ENCODE peak calls at places on chromosomes 7 and 10, in seven cellular contexts. X is upper lobe of right lung, Y is heart left ventricle, C is right cardiac atrium, R is spleen, H is esophagus squamous epithelium, L is tibial nerve. K is an unnamed sample.
A peak's percentile ranks its signal among the peaks of the same experiment; 100 is the strongest.

GRCh38 chr10:121087129-121087528 is 236.0 kb downstream of the WDR11 start:
- DNase-seq in X (no peak), Y (no peak), C (no peak), R (no peak), H (no peak), L (no peak), K (no peak)

GRCh38 chr10:101075775-101076174 is 14.0 kb downstream of the KAZALD1 start:
- DNase-seq in X (no peak), Y (no peak), C (no peak), R (no peak), H (no peak), L (no peak), K (no peak)

GRCh38 chr10:113027574-113028392 is 77.7 kb downstream of the TCF7L2 start:
- DNase-seq in X (no peak), Y (no peak), C (no peak), R (no peak), H (no peak), L (no peak), K (no peak)

GRCh38 chr10:90969947-90970673 is 49.2 kb upstream of the ANKRD1 start:
- DNase-seq in X (no peak), Y (no peak), C (no peak), R (no peak), H (no peak), L (no peak), K (no peak)

GRCh38 chr10:61181832-61182231 is 237.8 kb upstream of the RHOBTB1 start:
- DNase-seq in X (no peak), Y (no peak), C (no peak), R (no peak), H (no peak), L (no peak), K (no peak)

GRCh38 chr10:97319671-97320479 is 804 bp downstream of the FRAT1 start:
- DNase-seq in X (peak; percentile 88), Y (peak; percentile 51), C (peak; percentile 84), R (peak; percentile 94), H (peak; percentile 6), L (peak; percentile 5), K (peak; percentile 84)

GRCh38 chr10:26628395-26628794 is 69.1 kb upstream of the PDSS1 start:
- DNase-seq in X (no peak), Y (no peak), C (no peak), R (no peak), H (no peak), L (no peak), K (no peak)

GRCh38 chr10:128043259-128044045 is 82.8 kb downstream of the MKI67 start:
- DNase-seq in X (no peak), Y (no peak), C (no peak), R (peak; percentile 46), H (no peak), L (no peak), K (no peak)

GRCh38 chr10:12350925-12351324 is 1.6 kb downstream of the CAMK1D start:
- DNase-seq in X (no peak), Y (no peak), C (no peak), R (no peak), H (no peak), L (no peak), K (no peak)

GRCh38 chr10:100291356-100291755 is 4.9 kb upstream of the BLOC1S2 start:
- DNase-seq in X (no peak), Y (no peak), C (no peak), R (no peak), H (no peak), L (peak; percentile 15), K (no peak)

GRCh38 chr7:143934526-143935340 is at the start of gene OR2F2:
- DNase-seq in X (no peak), Y (no peak), C (no peak), R (no peak), H (no peak), L (no peak), K (no peak)

GRCh38 chr7:80719261-80719660 is 80.8 kb downstream of the CD36 start:
- DNase-seq in X (no peak), Y (no peak), C (no peak), R (no peak), H (no peak), L (no peak), K (no peak)

GRCh38 chr7:51261950-51262795 is 54.4 kb downstream of the COBL start:
- DNase-seq in X (no peak), Y (no peak), C (no peak), R (no peak), H (no peak), L (no peak), K (no peak)

GRCh38 chr10:65911431-65911830 is 1014.4 kb upstream of the LRRTM3 start:
- DNase-seq in X (no peak), Y (no peak), C (no peak), R (no peak), H (no peak), L (no peak), K (no peak)

GRCh38 chr10:130786365-130786966 is 525.1 kb downstream of the TCERG1L start:
- DNase-seq in X (no peak), Y (no peak), C (no peak), R (no peak), H (no peak), L (no peak), K (no peak)

GRCh38 chr10:34018129-34018528 is 683.7 kb upstream of the NRP1 start:
- DNase-seq in X (no peak), Y (no peak), C (no peak), R (no peak), H (no peak), L (no peak), K (no peak)

GRCh38 chr10:47033081-47033480 is 121.9 kb downstream of the PTPN20 start:
- DNase-seq in X (no peak), Y (no peak), C (no peak), R (no peak), H (no peak), L (no peak), K (no peak)

GRCh38 chr10:126609566-126609965 is 60.9 kb downstream of the C10orf90 start:
- DNase-seq in X (no peak), Y (no peak), C (no peak), R (no peak), H (no peak), L (no peak), K (no peak)

GRCh38 chr7:114158275-114158674 is 239.5 kb upstream of the PPP1R3A start:
- DNase-seq in X (no peak), Y (no peak), C (no peak), R (no peak), H (no peak), L (no peak), K (no peak)

GRCh38 chr10:9911488-9911887 is 1106.2 kb upstream of the CELF2 start:
- DNase-seq in X (no peak), Y (no peak), C (no peak), R (no peak), H (no peak), L (no peak), K (no peak)

GRCh38 chr7:12210179-12211053 is 678 bp upstream of the TMEM106B start:
- DNase-seq in X (peak; percentile 73), Y (no peak), C (peak; percentile 64), R (peak; percentile 83), H (no peak), L (peak; percentile 17), K (peak; percentile 65)

GRCh38 chr10:15461353-15462108 is 90.4 kb upstream of the FAM171A1 start:
- DNase-seq in X (no peak), Y (no peak), C (peak; percentile 62), R (no peak), H (no peak), L (peak; percentile 45), K (no peak)

GRCh38 chr10:64174666-64175265 is 653.6 kb downstream of the REEP3 start:
- DNase-seq in X (no peak), Y (no peak), C (no peak), R (no peak), H (no peak), L (no peak), K (no peak)

GRCh38 chr7:158255156-158255555 is 332.5 kb downstream of the PTPRN2 start:
- DNase-seq in X (no peak), Y (no peak), C (no peak), R (peak; percentile 33), H (no peak), L (no peak), K (no peak)

DNA sequence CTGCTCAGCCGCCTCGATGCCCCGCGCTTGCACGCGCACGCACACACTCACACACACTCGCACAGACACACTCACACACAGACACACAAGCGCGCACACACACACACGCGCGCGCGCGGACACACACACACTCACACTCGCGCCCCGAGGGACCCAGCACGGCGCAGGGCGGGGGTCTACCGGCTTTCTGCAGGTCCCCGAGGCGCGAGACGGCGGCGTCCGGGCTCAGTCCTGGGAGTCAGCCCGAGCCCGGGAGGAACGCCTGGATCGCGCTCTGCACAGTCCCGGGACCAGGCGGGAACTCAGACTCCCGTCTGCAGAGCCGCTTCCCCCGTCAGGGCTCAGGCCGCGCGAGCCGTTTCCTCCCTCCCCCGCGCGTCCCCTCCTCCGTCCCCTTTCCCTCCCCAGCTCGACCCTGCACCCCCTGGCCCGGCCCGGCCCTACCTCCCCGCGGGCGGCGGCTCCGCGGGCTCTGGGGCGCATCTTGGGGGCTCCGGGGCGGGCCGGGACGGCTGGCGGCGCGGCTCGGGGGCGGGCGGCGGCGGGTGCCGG is 477 bp downstream of the DENND2A start:
- DNase-seq in X (peak; percentile 69), Y (peak; percentile 62), C (peak; percentile 84), R (peak; percentile 82), H (no peak), L (no peak), K (peak; percentile 55)
- H3K4me3 ChIP-seq in X (peak overlapping the region; percentile 62), Y (peak overlapping the region; percentile 64), C (peak overlapping the region; percentile 83), R (peak overlapping the region; percentile 47), H (peak overlapping the region; percentile 72), L (peak overlapping the region; percentile 79), K (peak overlapping the region; percentile 59)

GRCh38 chr10:4676566-4676965 is 149.4 kb upstream of the AKR1E2 start:
- DNase-seq in X (no peak), Y (no peak), C (no peak), R (no peak), H (no peak), L (no peak), K (no peak)
- H3K27ac ChIP-seq in X (no peak overlapping the region), Y (no peak overlapping the region), C (no peak overlapping the region), R (no peak overlapping the region), H (peak overlapping the region; percentile 81), L (no peak overlapping the region), K (no peak overlapping the region)

GRCh38 chr10:74831518-74832120 is 5.2 kb downstream of the KAT6B start:
- DNase-seq in X (no peak), Y (no peak), C (no peak), R (no peak), H (no peak), L (no peak), K (no peak)
- H3K4me3 ChIP-seq in X (no peak overlapping the region), Y (no peak overlapping the region), C (no peak overlapping the region), R (no peak overlapping the region), H (no peak overlapping the region), L (no peak overlapping the region), K (no peak overlapping the region)

DNA sequence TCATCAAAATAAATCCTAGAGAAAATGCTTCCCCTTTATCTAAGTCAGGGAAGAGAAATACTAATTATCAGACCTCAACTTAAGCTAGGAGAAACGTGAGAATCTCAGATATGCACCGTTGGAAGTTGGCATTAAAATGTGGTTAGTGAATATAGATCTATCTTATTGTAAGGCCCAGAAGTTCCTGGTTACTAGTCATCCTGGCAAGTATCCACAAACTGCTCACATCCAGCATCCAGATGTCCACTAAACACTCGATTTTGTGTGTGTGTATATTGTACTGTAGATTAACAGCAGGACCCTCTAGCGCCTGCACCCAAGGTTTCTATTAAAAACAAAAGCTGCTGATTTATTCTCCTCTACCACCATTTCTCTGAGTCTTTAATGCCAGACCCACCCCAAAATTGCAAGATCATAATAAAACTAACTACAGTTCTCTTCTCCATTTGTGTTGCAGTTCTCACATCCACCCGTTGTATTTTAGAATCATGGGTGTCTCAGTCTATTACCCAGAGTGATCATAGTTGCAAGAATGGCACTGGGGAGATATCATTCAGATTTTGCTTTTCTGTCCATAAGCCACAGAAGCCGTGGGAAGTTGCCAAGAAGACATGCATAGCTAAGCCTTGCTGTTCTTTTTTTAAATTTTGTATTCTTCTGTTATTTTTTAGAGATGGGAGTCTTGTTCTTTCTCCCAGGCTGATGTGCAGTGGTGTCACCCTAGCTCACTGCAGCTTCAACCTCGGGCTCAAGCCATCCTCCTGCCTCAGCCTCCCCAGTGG is 165.4 kb downstream of the KIAA1217 start:
- DNase-seq in X (no peak), Y (no peak), C (no peak), R (no peak), H (no peak), L (no peak), K (no peak)
- H3K27ac ChIP-seq in X (no peak overlapping the region), Y (no peak overlapping the region), C (no peak overlapping the region), R (no peak overlapping the region), H (no peak overlapping the region), L (no peak overlapping the region), K (no peak overlapping the region)

K was measured in lower lobe of right lung.